ENCODE peak calls at places on chromosomes 5 and 9, in six cellular contexts. T, C, D, P, X and Z are unnamed samples.

GRCh38 chr9:114117996-114118830 is 19.1 kb upstream of the KIF12 start:
- DNase-seq in T (peak; percentile 67), C (no peak), D (peak; percentile 99), P (peak; percentile 85), X (no peak), Z (no peak)

GRCh38 chr5:10192309-10192708 is 57.4 kb downstream of the ATPSCKMT start:
- DNase-seq in T (no peak), C (no peak), D (no peak), P (no peak), X (no peak), Z (no peak)

GRCh38 chr5:90233496-90233895 is 176.1 kb downstream of the CETN3 start:
- DNase-seq in T (no peak), C (no peak), D (no peak), P (no peak), X (no peak), Z (no peak)

GRCh38 chr5:88396126-88396525 is 127.5 kb upstream of the TMEM161B start:
- DNase-seq in T (no peak), C (no peak), D (no peak), P (no peak), X (no peak), Z (no peak)

GRCh38 chr9:104961238-104961637 is 33.3 kb upstream of the ABCA1 start:
- DNase-seq in T (no peak), C (no peak), D (peak; percentile 72), P (no peak), X (peak; percentile 88), Z (no peak)

GRCh38 chr9:133470427-133470924 is 8.4 kb downstream of the SLC2A6 start:
- DNase-seq in T (no peak), C (no peak), D (no peak), P (peak; percentile 59), X (no peak), Z (no peak)

GRCh38 chr5:761206-761771 is 23.2 kb downstream of the ZDHHC11B start:
- DNase-seq in T (peak; percentile 23), C (no peak), D (no peak), P (no peak), X (no peak), Z (no peak)

GRCh38 chr5:55821731-55822512 is 29.2 kb upstream of the IL31RA start:
- DNase-seq in T (peak; percentile 35), C (no peak), D (no peak), P (peak; percentile 80), X (peak; percentile 13), Z (peak; percentile 46)

GRCh38 chr5:124849774-124850173 is 103.3 kb upstream of the ZNF608 start:
- DNase-seq in T (no peak), C (no peak), D (no peak), P (no peak), X (no peak), Z (no peak)

GRCh38 chr5:53882637-53883036 is 322.2 kb downstream of the NDUFS4 start:
- DNase-seq in T (no peak), C (no peak), D (no peak), P (no peak), X (peak; percentile 20), Z (no peak)

GRCh38 chr9:89139450-89139849 is 39.2 kb downstream of the SHC3 start:
- DNase-seq in T (no peak), C (no peak), D (no peak), P (no peak), X (no peak), Z (no peak)

GRCh38 chr9:35907732-35908483 is 1.4 kb upstream of the SPAAR start:
- DNase-seq in T (peak; percentile 47), C (peak; percentile 75), D (peak; percentile 62), P (peak; percentile 93), X (peak; percentile 93), Z (peak; percentile 81)

GRCh38 chr5:82480331-82480730 is 202.2 kb upstream of the RPS23 start:
- DNase-seq in T (no peak), C (no peak), D (no peak), P (no peak), X (no peak), Z (no peak)

GRCh38 chr5:53008751-53009150 is 19.6 kb downstream of the ITGA2 start:
- DNase-seq in T (no peak), C (no peak), D (no peak), P (no peak), X (peak; percentile 77), Z (no peak)

GRCh38 chr5:178527458-178528307 is 62.5 kb downstream of the COL23A1 start:
- DNase-seq in T (no peak), C (peak; percentile 77), D (no peak), P (no peak), X (no peak), Z (no peak)

GRCh38 chr5:54639621-54640020 is 122.1 kb downstream of the SNX18 start:
- DNase-seq in T (no peak), C (no peak), D (no peak), P (no peak), X (no peak), Z (no peak)

GRCh38 chr9:77546391-77546790 is 101.7 kb downstream of the GNA14 start:
- DNase-seq in T (no peak), C (no peak), D (no peak), P (no peak), X (no peak), Z (no peak)

GRCh38 chr5:175290379-175290778 is 153.6 kb downstream of the DRD1 start:
- DNase-seq in T (no peak), C (no peak), D (no peak), P (no peak), X (no peak), Z (no peak)

GRCh38 chr9:101977614-101978210 is 239.3 kb upstream of the GRIN3A start:
- DNase-seq in T (no peak), C (no peak), D (peak; percentile 3), P (no peak), X (peak; percentile 14), Z (no peak)

GRCh38 chr5:77419644-77420582 is 72.2 kb downstream of the WDR41 start:
- DNase-seq in T (no peak), C (no peak), D (no peak), P (no peak), X (no peak), Z (no peak)

GRCh38 chr5:79728396-79728795 is 38.8 kb downstream of the CMYA5 start:
- DNase-seq in T (no peak), C (no peak), D (no peak), P (no peak), X (no peak), Z (no peak)

GRCh38 chr5:150751096-150751891 is 7.5 kb downstream of the DCTN4 start:
- DNase-seq in T (no peak), C (no peak), D (no peak), P (no peak), X (peak; percentile 70), Z (no peak)

GRCh38 chr5:149428032-149428431 is 48.9 kb upstream of the IL17B start:
- DNase-seq in T (no peak), C (no peak), D (no peak), P (no peak), X (no peak), Z (no peak)
- H3K36me3 ChIP-seq in T (peaks cover 35% of the 10 kb centered on the region), C (peaks cover 46% of the 10 kb centered on the region), D (no peaks in the 10 kb centered on the region), P (no peaks in the 10 kb centered on the region), X (peaks cover 38% of the 10 kb centered on the region), Z (no peaks in the 10 kb centered on the region)

GRCh38 chr9:87659534-87660419 is 66.1 kb upstream of the CTSL start:
- DNase-seq in T (no peak), C (no peak), D (no peak), P (no peak), X (no peak), Z (no peak)
- H3K36me3 ChIP-seq in T (peaks cover 26% of the 10 kb centered on the region), C (no peaks in the 10 kb centered on the region), D (peaks cover 14% of the 10 kb centered on the region), P (peaks cover 3% of the 10 kb centered on the region), X (peaks cover 9% of the 10 kb centered on the region), Z (no peaks in the 10 kb centered on the region)

DNA sequence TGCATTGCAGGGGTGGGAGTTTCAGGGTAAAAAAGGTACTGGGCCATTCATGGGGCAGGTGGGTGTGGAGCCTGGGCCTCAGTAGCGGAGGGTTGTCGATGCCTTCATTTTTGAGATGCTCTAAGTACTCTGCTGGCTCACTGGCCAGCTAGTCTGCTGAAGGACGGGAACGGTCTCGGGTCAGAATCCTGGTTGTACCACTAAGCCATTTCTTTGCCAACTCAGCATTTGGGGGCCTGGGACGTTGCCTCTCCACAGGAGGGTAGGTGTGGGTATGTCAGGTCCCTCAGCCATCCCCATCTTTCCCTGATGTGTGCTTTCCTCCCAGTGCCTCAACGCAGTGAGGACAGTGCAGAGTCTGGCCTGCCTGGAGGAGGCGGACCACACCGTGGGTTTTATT is 25.1 kb downstream of the SH3GLB2 start:
- DNase-seq in T (no peak), C (no peak), D (no peak), P (no peak), X (no peak), Z (no peak)
- H3K36me3 ChIP-seq in T (peaks cover 73% of the 10 kb centered on the region), C (peaks cover 86% of the 10 kb centered on the region), D (peaks cover 48% of the 10 kb centered on the region), P (peaks cover 31% of the 10 kb centered on the region), X (peaks cover 76% of the 10 kb centered on the region), Z (no peaks in the 10 kb centered on the region)

DNA sequence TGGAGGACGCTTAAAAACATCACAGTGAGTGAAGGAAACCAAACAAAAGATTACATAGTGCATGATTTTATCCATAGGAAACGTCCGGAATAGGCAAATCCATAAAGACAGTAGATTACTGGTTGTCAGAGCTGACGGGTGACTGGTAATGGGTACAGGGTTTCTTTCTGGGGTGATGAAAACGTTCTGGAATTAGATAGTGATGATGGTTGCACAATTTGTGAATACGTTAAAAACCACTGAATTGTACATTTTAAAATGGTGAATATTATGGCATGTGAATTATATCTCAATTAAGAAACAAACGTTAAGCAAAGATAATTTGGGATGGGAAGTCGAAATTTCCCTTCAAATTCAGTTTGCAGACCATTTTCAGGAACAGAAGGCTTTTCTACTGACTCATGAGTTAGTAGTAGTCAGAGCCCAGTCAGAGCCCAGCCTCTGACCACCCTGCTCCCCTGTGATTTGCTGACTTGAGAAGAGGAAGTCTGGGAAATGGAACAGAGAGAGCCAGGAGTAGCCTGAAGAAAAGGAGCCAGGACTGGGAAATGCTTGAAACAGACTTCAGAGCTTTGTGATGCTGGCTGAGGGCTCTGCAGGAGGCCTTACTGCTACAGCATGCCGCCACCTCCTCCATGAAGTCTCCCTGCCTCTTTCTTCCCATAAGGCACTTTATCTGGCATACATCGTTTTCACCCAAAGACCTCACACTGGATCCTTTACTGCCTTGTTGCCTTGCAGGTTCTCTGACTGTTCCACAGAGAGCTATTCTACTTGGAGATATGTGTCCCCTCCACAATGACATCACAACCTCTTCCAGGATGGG is 46.4 kb upstream of the CTNNA1 start:
- DNase-seq in T (no peak), C (no peak), D (no peak), P (no peak), X (peak; percentile 74), Z (no peak)
- H3K36me3 ChIP-seq in T (no peaks in the 10 kb centered on the region), C (no peaks in the 10 kb centered on the region), D (no peaks in the 10 kb centered on the region), P (no peaks in the 10 kb centered on the region), X (no peaks in the 10 kb centered on the region), Z (no peaks in the 10 kb centered on the region)

GRCh38 chr9:32764139-32764538 is 19.2 kb upstream of the TMEM215 start:
- DNase-seq in T (no peak), C (no peak), D (no peak), P (no peak), X (no peak), Z (no peak)
- H3K36me3 ChIP-seq in T (no peaks in the 10 kb centered on the region), C (no peaks in the 10 kb centered on the region), D (no peaks in the 10 kb centered on the region), P (no peaks in the 10 kb centered on the region), X (no peaks in the 10 kb centered on the region), Z (no peaks in the 10 kb centered on the region)